ENCODE peak calls at places on chromosomes 1 and 21, in four cellular contexts. B is A549; P is upper lobe of right lung; L is CD4-positive, alpha-beta memory T cell. S is an unnamed sample.

GRCh38 chr1:213989740-213990472 is 2.1 kb downstream of the PROX1 start:
- DNase-seq in P (no peak), B (no peak), L (no peak), S (no peak)

GRCh38 chr1:49102752-49103151 is 326.1 kb upstream of the BEND5 start:
- DNase-seq in P (no peak), L (no peak), B (no peak), S (no peak)

GRCh38 chr1:966135-966602 is at the start of gene PLEKHN1:
- DNase-seq in L (peak), B (no peak), P (no peak), S (no peak)

GRCh38 chr21:27648560-27648959 is 681.7 kb upstream of the ADAMTS5 start:
- DNase-seq in L (no peak), B (no peak), P (no peak), S (no peak)

GRCh38 chr1:202540448-202540847 is 169.8 kb downstream of the SYT2 start:
- DNase-seq in P (no peak), L (no peak), B (no peak), S (no peak)

GRCh38 chr1:19442150-19443096 is 42.9 kb downstream of the CAPZB start:
- DNase-seq in L (no peak), B (no peak), P (no peak), S (no peak)

GRCh38 chr1:11331874-11332546 is 59.0 kb downstream of the UBIAD1 start:
- DNase-seq in L (no peak), B (no peak), P (no peak), S (no peak)

GRCh38 chr1:46405204-46405555 is 11.1 kb downstream of the FAAH start:
- DNase-seq in B (no peak), L (no peak), P (peak), S (no peak)

GRCh38 chr1:232982238-232982944 is 32.0 kb downstream of the NTPCR start:
- DNase-seq in B (no peak), P (no peak), L (no peak), S (no peak)

GRCh38 chr1:53639251-53639721 is 99.7 kb downstream of the GLIS1 start:
- DNase-seq in B (no peak), L (no peak), P (peak), S (no peak)

GRCh38 chr1:222582099-222582774 is 7.5 kb downstream of the TAF1A start:
- DNase-seq in B (no peak), P (no peak), L (no peak), S (no peak)

GRCh38 chr1:156642265-156643185 is 608 bp downstream of the BCAN start:
- DNase-seq in P (no peak), B (no peak), L (no peak), S (no peak)

GRCh38 chr1:23216771-23217420 is 406 bp downstream of the HTR1D start:
- DNase-seq in B (no peak), P (no peak), L (no peak), S (no peak)

GRCh38 chr1:155175927-155176371 is 2.3 kb downstream of the TRIM46 start:
- DNase-seq in B (no peak), L (peak), P (peak), S (peak)

GRCh38 chr1:94819945-94820746 is at the start of gene SLC44A3:
- DNase-seq in L (peak), P (peak), B (peak), S (peak)

GRCh38 chr21:26194811-26195251 is 24.3 kb upstream of the APP start:
- DNase-seq in B (no peak), L (no peak), P (no peak), S (no peak)

GRCh38 chr21:42252778-42253340 is 33.9 kb downstream of the ABCG1 start:
- DNase-seq in P (no peak), L (no peak), B (no peak), S (peak)

GRCh38 chr1:119767486-119767885 is 1.2 kb downstream of the HMGCS2 start:
- DNase-seq in P (no peak), L (no peak), B (no peak), S (no peak)
- H3K4me3 ChIP-seq in P (no peak), L (no peak), B (no peak), S (no peak)

DNA sequence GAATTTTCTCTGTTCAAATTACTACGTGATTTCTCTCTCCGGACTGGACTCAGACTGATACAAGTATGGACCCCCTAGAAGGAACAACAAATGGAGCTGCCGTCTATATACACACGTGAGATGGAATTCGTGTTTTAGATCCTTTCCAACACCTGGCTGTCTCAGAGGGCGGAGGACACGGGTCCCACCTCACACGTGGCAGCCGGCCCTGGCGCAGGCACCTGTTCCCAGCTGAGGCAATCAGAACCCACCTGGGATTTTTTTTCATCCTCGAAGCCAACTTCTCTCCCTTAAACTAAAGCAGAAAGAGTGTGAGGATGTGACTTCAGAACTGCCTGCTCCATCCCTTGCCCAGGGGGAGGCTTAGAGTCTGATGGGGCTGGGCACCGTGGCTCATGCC is 34.1 kb upstream of the SCCPDH start:
- DNase-seq in B (no peak), P (no peak), L (no peak), S (no peak)
- H3K4me3 ChIP-seq in B (peak), P (no peak), L (no peak), S (peak)

DNA sequence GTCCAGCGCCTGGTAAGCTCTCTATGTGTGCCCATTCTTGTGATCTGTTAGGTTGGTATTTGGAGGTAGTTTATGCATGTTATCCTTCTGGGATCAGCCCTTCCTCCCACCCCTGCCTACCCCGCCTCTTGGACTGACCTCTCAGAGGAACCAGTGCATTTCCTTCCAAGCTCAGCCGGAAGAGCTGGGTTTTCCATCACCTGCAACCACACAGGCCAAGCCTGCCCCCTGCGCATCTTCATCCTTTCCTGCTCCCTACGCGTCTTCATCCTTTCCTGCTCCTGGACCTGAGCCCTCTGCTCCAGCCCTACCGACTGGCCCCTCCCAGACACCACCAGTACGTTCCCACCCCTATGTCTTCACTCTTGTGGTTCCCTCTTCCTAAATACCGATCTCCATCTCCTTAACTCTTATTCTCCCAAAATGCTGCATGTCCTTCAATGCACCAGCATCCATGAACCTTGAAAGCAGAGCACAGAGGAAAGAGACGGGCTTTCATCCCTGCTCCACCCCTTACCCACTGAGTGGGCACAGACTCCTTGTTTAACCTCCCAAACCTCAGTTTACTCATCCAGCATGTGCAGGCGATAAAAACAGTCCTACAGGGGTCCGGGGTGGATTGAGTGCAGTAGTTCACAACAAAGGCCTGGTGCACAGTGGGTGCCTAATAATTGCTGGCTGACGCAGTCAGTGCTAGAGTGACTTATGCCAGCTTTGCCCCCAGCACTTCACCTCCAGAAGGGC is 526.3 kb downstream of the MATN1 start:
- DNase-seq in B (no peak), L (no peak), P (no peak), S (no peak)
- H3K4me3 ChIP-seq in B (no peak), L (no peak), P (no peak), S (no peak)

GRCh38 chr1:43879996-43880395 is 53.6 kb upstream of the ARTN start:
- DNase-seq in P (no peak), L (no peak), B (no peak), S (no peak)

GRCh38 chr1:43878854-43879253 is 54.7 kb upstream of the ARTN start:
- DNase-seq in B (no peak), L (no peak), P (no peak), S (no peak)

GRCh38 chr1:43881415-43881814 is 52.2 kb upstream of the ARTN start:
- DNase-seq in L (no peak), B (no peak), P (no peak), S (no peak)

GRCh38 chr1:43879414-43879813 is 54.2 kb upstream of the ARTN start:
- DNase-seq in B (no peak), L (no peak), P (no peak), S (no peak)

DNA sequence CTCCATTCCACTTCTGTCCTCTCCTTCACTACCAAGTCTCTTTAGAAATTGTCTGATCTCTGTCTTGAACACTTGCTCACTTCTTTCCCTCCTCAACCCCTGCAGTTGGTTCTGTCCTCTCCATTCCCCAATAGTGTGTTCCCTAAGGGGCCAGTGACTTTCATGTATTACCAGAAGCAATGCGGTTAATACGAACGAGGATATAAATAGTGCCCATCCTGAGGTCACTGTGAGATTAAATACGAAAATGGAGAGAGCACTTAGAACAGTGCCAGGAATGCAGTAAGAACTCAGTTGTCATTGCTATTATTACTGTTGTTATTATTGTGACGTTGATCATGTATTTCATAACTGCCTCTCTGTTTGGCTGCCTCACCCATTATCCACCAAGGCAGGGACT is 53.0 kb upstream of the ARTN start:
- DNase-seq in L (no peak), P (no peak), B (no peak), S (no peak)
- H3K4me3 ChIP-seq in L (no peak), P (no peak), B (no peak), S (no peak)

GRCh38 chr1:228736844-228737415 is 1.7 kb downstream of the RHOU start:
- DNase-seq in P (no peak), L (no peak), B (no peak), S (no peak)
- H3K4me3 ChIP-seq in P (peak), L (peak), B (peak), S (peak)

GRCh38 chr1:34781844-34782391 is 904 bp downstream of the GJB3 start:
- DNase-seq in B (no peak), P (peak), L (no peak), S (no peak)
- H3K4me3 ChIP-seq in B (peak), P (peak), L (no peak), S (peak)

GRCh38 chr1:27029517-27029916 is 16.9 kb upstream of the TENT5B start:
- DNase-seq in P (no peak), B (no peak), L (no peak), S (no peak)

GRCh38 chr1:27033059-27033746 is 20.6 kb upstream of the TENT5B start:
- DNase-seq in B (no peak), L (no peak), P (peak), S (peak)

GRCh38 chr1:27031235-27032118 is 18.8 kb upstream of the TENT5B start:
- DNase-seq in P (peak), B (no peak), L (no peak), S (peak)

GRCh38 chr1:27035344-27035743 is 22.7 kb upstream of the TENT5B start:
- DNase-seq in P (no peak), B (no peak), L (no peak), S (no peak)

GRCh38 chr1:27032119-27032461 is 19.4 kb upstream of the TENT5B start:
- DNase-seq in B (no peak), L (no peak), P (no peak), S (no peak)
- H3K4me3 ChIP-seq in B (no peak), L (no peak), P (peak), S (peak)

GRCh38 chr21:15732996-15733329 is 3.2 kb downstream of the USP25 start:
- DNase-seq in L (no peak), P (no peak), B (no peak), S (no peak)
- H3K4me3 ChIP-seq in L (no peak), P (peak), B (peak), S (peak)

GRCh38 chr1:235330918-235331285 is 2.5 kb downstream of the GGPS1 start:
- DNase-seq in B (no peak), P (no peak), L (no peak), S (no peak)
- H3K4me3 ChIP-seq in B (peak), P (no peak), L (peak), S (no peak)

DNA sequence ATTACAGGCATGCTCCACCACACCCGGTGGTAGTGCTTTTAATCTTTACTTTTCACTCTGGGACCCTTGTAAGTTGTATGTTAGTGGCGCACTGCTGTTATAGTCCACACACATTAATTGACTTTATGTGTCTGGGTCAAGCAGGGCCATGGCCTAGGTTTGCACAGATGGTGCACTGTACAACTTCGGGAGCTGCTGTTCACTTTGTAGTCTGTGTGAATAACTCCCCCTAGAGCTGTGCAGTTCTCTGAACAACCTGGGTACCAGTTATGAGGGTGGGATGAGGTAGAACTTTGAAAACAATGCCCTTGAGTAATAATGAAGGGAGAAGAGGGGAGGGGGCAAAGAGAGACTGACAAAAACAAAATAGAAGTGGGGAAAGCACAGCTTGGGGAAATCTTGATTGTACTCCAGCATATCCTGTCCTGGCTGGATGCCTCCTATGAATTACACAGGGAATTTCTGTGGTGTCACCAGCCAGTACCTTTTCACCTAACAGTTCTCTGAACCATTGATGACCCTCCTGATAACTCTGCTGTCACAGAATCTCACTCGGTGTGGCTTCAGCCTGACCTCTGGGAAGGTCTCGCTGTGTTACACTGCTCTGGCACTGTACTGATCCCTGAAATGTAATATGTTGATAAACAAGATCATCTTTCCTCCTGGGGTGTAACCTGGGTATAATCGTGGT is 2.2 kb downstream of the PTGFRN start:
- DNase-seq in L (no peak), B (no peak), P (no peak), S (no peak)
- H3K4me3 ChIP-seq in L (no peak), B (no peak), P (no peak), S (no peak)